ENCODE peak calls at places on chromosomes 2 and 18, in nine cellular contexts. T is left lung; F is HCT116; Y is CD8-positive, alpha-beta memory T cell; O is NT2/D1; N is pancreas; B is right cardiac atrium; V is K562; U is prostate gland. R is an unnamed sample.
A peak's percentile ranks its signal among the peaks of the same experiment; 100 is the strongest.

GRCh38 chr2:232454630-232455029 is 1.3 kb upstream of the ALPI start:
- DNase-seq in T (no peak), F (no peak), Y (no peak), O (no peak), N (no peak), B (no peak), V (no peak), U (no peak), R (no peak)

GRCh38 chr2:96142217-96143113 is 2.8 kb downstream of the DUSP2 start:
- DNase-seq in T (peak; percentile 47), F (no peak), Y (peak; percentile 66), O (no peak), N (no peak), B (no peak), V (peak; percentile 79), U (no peak), R (no peak)

GRCh38 chr18:79904357-79905147 is 46.9 kb downstream of the SLC66A2 start:
- DNase-seq in T (peak; percentile 68), F (no peak), Y (no peak), O (no peak), N (peak; percentile 6), B (no peak), V (no peak), U (peak; percentile 46), R (peak; percentile 12)

GRCh38 chr2:119929537-119929936 is 83.3 kb upstream of the EPB41L5 start:
- DNase-seq in T (no peak), F (no peak), Y (peak; percentile 3), O (no peak), N (no peak), B (no peak), V (no peak), U (no peak), R (no peak)

GRCh38 chr2:237614151-237614720 is 13.2 kb upstream of the LRRFIP1 start:
- DNase-seq in T (no peak), F (no peak), Y (no peak), O (peak; percentile 83), N (peak; percentile 51), B (no peak), V (no peak), U (no peak), R (no peak)

GRCh38 chr2:69462780-69463179 is 25.5 kb upstream of the NFU1 start:
- DNase-seq in T (no peak), F (no peak), Y (no peak), O (no peak), N (no peak), B (no peak), V (no peak), U (no peak), R (no peak)

GRCh38 chr2:105784577-105784976 is 39.9 kb downstream of the NCK2 start:
- DNase-seq in T (no peak), F (no peak), Y (no peak), O (no peak), N (no peak), B (no peak), V (no peak), U (no peak), R (no peak)

GRCh38 chr2:232683368-232683767 is 13.8 kb upstream of the GIGYF2 start:
- DNase-seq in T (no peak), F (no peak), Y (no peak), O (no peak), N (no peak), B (no peak), V (no peak), U (no peak), R (no peak)

GRCh38 chr2:230872968-230873669 is 8.4 kb downstream of the ITM2C start:
- DNase-seq in T (no peak), F (no peak), Y (no peak), O (no peak), N (no peak), B (no peak), V (no peak), U (no peak), R (no peak)

DNA sequence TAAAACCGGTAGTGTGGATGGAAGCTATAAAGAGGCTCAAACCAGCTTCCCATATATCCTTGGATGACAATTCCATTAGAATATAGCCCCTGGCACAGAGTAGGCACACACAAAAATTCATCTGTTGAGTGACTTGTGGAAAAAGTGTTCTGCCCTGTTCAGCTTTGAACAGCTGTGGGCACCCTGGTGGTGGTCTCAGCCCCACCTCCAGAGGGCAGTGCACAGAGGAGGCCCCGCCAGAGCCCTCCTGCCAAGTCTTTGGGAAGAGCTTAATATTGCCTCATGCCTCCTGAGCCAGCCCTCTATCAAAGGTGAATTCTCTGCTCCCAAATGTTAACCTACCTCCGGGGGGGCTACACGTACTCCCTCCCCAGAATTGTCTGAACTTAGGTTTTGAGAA is 30.4 kb downstream of the EPAS1 start:
- DNase-seq in T (no peak), F (no peak), Y (no peak), O (no peak), N (no peak), B (no peak), V (peak; percentile 40), U (no peak), R (no peak)
- H3K4me1 ChIP-seq in T (peaks cover 51% of the 10 kb centered on the region), F (peaks cover 17% of the 10 kb centered on the region), Y (no peaks in the 10 kb centered on the region), O (no peaks in the 10 kb centered on the region), N (peaks cover 77% of the 10 kb centered on the region), B (peaks cover 52% of the 10 kb centered on the region), V (peaks cover 14% of the 10 kb centered on the region), U (no peaks in the 10 kb centered on the region), R (peaks cover 59% of the 10 kb centered on the region)

GRCh38 chr2:112866128-112866835 is 29.7 kb upstream of the IL1B start:
- DNase-seq in T (no peak), F (no peak), Y (no peak), O (no peak), N (no peak), B (no peak), V (no peak), U (no peak), R (no peak)

GRCh38 chr2:112876257-112876970 is 34.6 kb upstream of the IL37 start:
- DNase-seq in T (no peak), F (no peak), Y (no peak), O (no peak), N (no peak), B (no peak), V (no peak), U (no peak), R (no peak)

GRCh38 chr2:112867701-112868631 is 31.4 kb upstream of the IL1B start:
- DNase-seq in T (no peak), F (no peak), Y (no peak), O (no peak), N (no peak), B (no peak), V (no peak), U (no peak), R (no peak)

GRCh38 chr2:112869258-112869842 is 32.8 kb upstream of the IL1B start:
- DNase-seq in T (peak; percentile 88), F (peak; percentile 86), Y (no peak), O (no peak), N (peak; percentile 54), B (peak; percentile 87), V (peak; percentile 57), U (peak; percentile 95), R (no peak)

GRCh38 chr2:112870851-112871830 is 34.6 kb upstream of the IL1B start:
- DNase-seq in T (no peak), F (no peak), Y (no peak), O (no peak), N (no peak), B (no peak), V (no peak), U (no peak), R (no peak)
- H3K4me3 ChIP-seq in T (no peak overlapping the region), F (no peak overlapping the region), Y (no peak overlapping the region), O (no peak overlapping the region), N (no peak overlapping the region), B (no peak overlapping the region), V (no peak overlapping the region), U (no peak overlapping the region), R (no peak overlapping the region)

GRCh38 chr2:128290356-128290755 is 28.3 kb downstream of the HS6ST1 start:
- DNase-seq in T (no peak), F (no peak), Y (no peak), O (no peak), N (no peak), B (no peak), V (no peak), U (no peak), R (no peak)

GRCh38 chr2:128291844-128292598 is 26.6 kb downstream of the HS6ST1 start:
- DNase-seq in T (peak; percentile 71), F (no peak), Y (no peak), O (no peak), N (no peak), B (peak; percentile 12), V (no peak), U (no peak), R (no peak)

GRCh38 chr2:128292599-128293425 is 25.9 kb downstream of the HS6ST1 start:
- DNase-seq in T (peak; percentile 62), F (no peak), Y (no peak), O (no peak), N (peak; percentile 66), B (peak; percentile 17), V (no peak), U (no peak), R (peak; percentile 65)

GRCh38 chr2:128289439-128289838 is 29.2 kb downstream of the HS6ST1 start:
- DNase-seq in T (peak; percentile 55), F (no peak), Y (no peak), O (no peak), N (no peak), B (peak; percentile 7), V (no peak), U (no peak), R (no peak)

DNA sequence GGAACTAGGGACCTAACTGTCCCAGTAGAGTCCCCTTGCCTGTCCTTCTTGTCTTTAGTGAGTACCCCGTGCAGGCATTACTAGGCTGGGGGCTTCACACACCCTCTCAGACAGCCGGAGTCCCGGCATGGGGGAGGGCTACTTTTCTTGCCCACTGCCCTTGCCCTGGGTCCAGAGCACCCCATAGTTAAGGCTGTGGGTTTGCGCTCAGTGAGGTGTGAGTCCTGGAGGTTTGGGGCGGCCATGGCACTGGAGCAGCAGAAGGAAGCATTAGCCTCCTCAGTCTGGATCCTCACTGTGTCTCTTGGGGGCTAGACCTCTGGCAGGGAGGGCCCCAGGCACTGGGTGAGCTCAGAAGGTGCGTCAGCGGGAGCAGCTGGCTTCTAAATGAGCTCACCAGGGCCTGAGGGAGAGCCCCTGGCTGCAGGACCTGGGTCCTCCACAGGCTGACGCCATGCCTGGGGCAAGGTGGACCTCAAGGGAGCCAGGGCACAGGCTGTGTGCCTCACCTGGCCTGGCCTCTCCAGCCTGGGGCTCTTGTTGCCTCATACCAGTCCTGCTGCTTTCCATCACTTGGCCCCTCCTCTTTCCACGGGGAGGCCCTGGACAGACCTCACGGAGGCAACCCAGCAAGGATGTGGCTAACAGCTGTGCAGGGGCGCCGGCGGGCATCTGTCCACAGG is 27.4 kb downstream of the HS6ST1 start:
- DNase-seq in T (peak; percentile 54), F (no peak), Y (no peak), O (no peak), N (no peak), B (peak; percentile 4), V (no peak), U (no peak), R (no peak)
- H3K4me1 ChIP-seq in T (no peaks in the 10 kb centered on the region), F (peaks cover 12% of the 10 kb centered on the region), Y (no peaks in the 10 kb centered on the region), O (peaks cover 41% of the 10 kb centered on the region), N (peaks cover 7% of the 10 kb centered on the region), B (peaks cover 2% of the 10 kb centered on the region), V (peaks cover 13% of the 10 kb centered on the region), U (no peaks in the 10 kb centered on the region), R (peaks cover 36% of the 10 kb centered on the region)

GRCh38 chr2:40317047-40317446 is 134.8 kb downstream of the SLC8A1 start:
- DNase-seq in T (no peak), F (no peak), Y (no peak), O (no peak), N (no peak), B (no peak), V (no peak), U (no peak), R (no peak)
- H3K4me3 ChIP-seq in T (no peak overlapping the region), F (no peak overlapping the region), Y (no peak overlapping the region), O (no peak overlapping the region), N (no peak overlapping the region), B (no peak overlapping the region), V (no peak overlapping the region), U (no peak overlapping the region), R (no peak overlapping the region)

GRCh38 chr18:3448845-3449701 is 899 bp upstream of the TGIF1 start:
- DNase-seq in T (peak; percentile 95), F (peak; percentile 70), Y (peak; percentile 75), O (no peak), N (peak; percentile 69), B (peak; percentile 87), V (peak; percentile 40), U (peak; percentile 86), R (peak; percentile 84)
- H3K4me1 ChIP-seq in T (peaks cover 21% of the 10 kb centered on the region), F (peaks cover 54% of the 10 kb centered on the region), Y (peaks cover 23% of the 10 kb centered on the region), O (peaks cover 5% of the 10 kb centered on the region), N (peaks cover 9% of the 10 kb centered on the region), B (peaks cover 3% of the 10 kb centered on the region), V (peaks cover 46% of the 10 kb centered on the region), U (no peaks in the 10 kb centered on the region), R (peaks cover 19% of the 10 kb centered on the region)